ENCODE peak calls at places on chromosomes 6 and 20, in six cellular contexts. Y is IMR-90, Z is GM23248, K is HepG2, I is cardiac muscle cell, H is fibroblast of lung. E is an unnamed sample.

GRCh38 chr20:1166963-1167720 is 17.6 kb downstream of the TMEM74B start:
- DNase-seq in Y (no peak), Z (no peak), K (no peak), I (no peak), H (no peak), E (no peak)

GRCh38 chr6:168165373-168165772 is 86.4 kb upstream of the FRMD1 start:
- DNase-seq in Y (no peak), Z (peak; percentile 76), K (no peak), I (no peak), H (no peak), E (no peak)

GRCh38 chr6:31578461-31579118 is 3.2 kb downstream of the TNF start:
- DNase-seq in Y (no peak), Z (no peak), K (no peak), I (no peak), H (no peak), E (no peak)

GRCh38 chr6:129853996-129854711 is 7.0 kb downstream of the TMEM244 start:
- DNase-seq in Y (peak; percentile 87), Z (peak; percentile 75), K (no peak), I (no peak), H (peak; percentile 84), E (no peak)

GRCh38 chr6:46863791-46864190 is 57.9 kb downstream of the ADGRF5 start:
- DNase-seq in Y (no peak), Z (no peak), K (no peak), I (no peak), H (no peak), E (no peak)

GRCh38 chr20:10376271-10377075 is 57.5 kb downstream of the MKKS start:
- DNase-seq in Y (peak; percentile 75), Z (peak; percentile 68), K (no peak), I (no peak), H (peak; percentile 94), E (no peak)

GRCh38 chr6:105810105-105810921 is 275.8 kb upstream of the PRDM1 start:
- DNase-seq in Y (peak; percentile 91), Z (peak; percentile 93), K (no peak), I (no peak), H (peak; percentile 88), E (no peak)

GRCh38 chr6:25006565-25007001 is 70.8 kb upstream of the RIPOR2 start:
- DNase-seq in Y (no peak), Z (peak; percentile 62), K (no peak), I (no peak), H (peak; percentile 34), E (peak; percentile 30)

GRCh38 chr20:33825340-33826269 is 14.5 kb downstream of the CHMP4B start:
- DNase-seq in Y (no peak), Z (no peak), K (peak; percentile 86), I (no peak), H (no peak), E (no peak)

GRCh38 chr6:14763616-14764015 is 482.3 kb upstream of the JARID2 start:
- DNase-seq in Y (no peak), Z (no peak), K (no peak), I (no peak), H (no peak), E (no peak)

GRCh38 chr6:25178336-25178735 is 100.8 kb upstream of the CARMIL1 start:
- DNase-seq in Y (no peak), Z (no peak), K (no peak), I (peak; percentile 20), H (no peak), E (no peak)

GRCh38 chr20:47224300-47224791 is 132.2 kb downstream of the ZMYND8 start:
- DNase-seq in Y (no peak), Z (no peak), K (no peak), I (no peak), H (no peak), E (no peak)

GRCh38 chr20:47222728-47223127 is 133.8 kb downstream of the ZMYND8 start:
- DNase-seq in Y (no peak), Z (no peak), K (no peak), I (no peak), H (no peak), E (no peak)

GRCh38 chr20:47220161-47220582 is 136.3 kb downstream of the ZMYND8 start:
- DNase-seq in Y (no peak), Z (peak; percentile 49), K (peak; percentile 61), I (peak; percentile 28), H (no peak), E (peak; percentile 22)

GRCh38 chr20:47223896-47224295 is 132.6 kb downstream of the ZMYND8 start:
- DNase-seq in Y (no peak), Z (no peak), K (no peak), I (no peak), H (no peak), E (no peak)

GRCh38 chr20:47221036-47221625 is 135.4 kb downstream of the ZMYND8 start:
- DNase-seq in Y (no peak), Z (no peak), K (no peak), I (no peak), H (no peak), E (no peak)
- H3K36me3 ChIP-seq in Y (peaks cover 39% of the 10 kb centered on the region), Z (peaks cover 13% of the 10 kb centered on the region), K (peaks cover 84% of the 10 kb centered on the region), I (peaks cover 59% of the 10 kb centered on the region), H (peaks cover 10% of the 10 kb centered on the region), E (peaks cover 55% of the 10 kb centered on the region)

DNA sequence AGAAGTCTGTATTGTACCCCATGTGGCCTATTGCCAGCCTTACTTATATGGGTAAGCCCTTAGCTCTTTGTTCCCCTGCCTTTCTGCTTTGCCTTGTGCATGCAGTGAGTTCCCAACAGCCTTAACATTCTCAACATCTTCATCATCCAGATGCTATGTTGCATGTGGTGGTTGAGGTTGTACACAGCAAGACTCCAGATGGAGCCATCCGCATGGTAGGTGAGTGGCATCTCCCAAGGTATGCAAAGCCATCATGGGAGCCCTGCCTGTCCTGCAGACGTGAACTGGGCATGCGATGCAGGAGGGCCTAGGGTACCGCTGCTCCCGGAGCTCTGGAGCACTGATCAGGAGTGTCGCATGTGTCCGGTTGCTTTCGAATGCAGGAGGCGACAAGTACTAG is 16.1 kb downstream of the CEP43 start:
- DNase-seq in Y (no peak), Z (no peak), K (no peak), I (no peak), H (no peak), E (no peak)
- H3K36me3 ChIP-seq in Y (peaks cover 9% of the 10 kb centered on the region), Z (peaks cover 29% of the 10 kb centered on the region), K (peaks cover 77% of the 10 kb centered on the region), I (peaks cover 13% of the 10 kb centered on the region), H (peaks cover 4% of the 10 kb centered on the region), E (peaks cover 13% of the 10 kb centered on the region)

GRCh38 chr6:150881911-150882481 is 16.5 kb downstream of the MTHFD1L start:
- DNase-seq in Y (peak; percentile 100), Z (peak; percentile 96), K (peak; percentile 97), I (peak; percentile 89), H (peak; percentile 99), E (no peak)

GRCh38 chr6:150887978-150888563 is 22.6 kb downstream of the MTHFD1L start:
- DNase-seq in Y (no peak), Z (no peak), K (no peak), I (no peak), H (no peak), E (no peak)

GRCh38 chr6:150890346-150890745 is 24.8 kb downstream of the MTHFD1L start:
- DNase-seq in Y (no peak), Z (no peak), K (no peak), I (no peak), H (no peak), E (no peak)

GRCh38 chr6:150883521-150883920 is 18.0 kb downstream of the MTHFD1L start:
- DNase-seq in Y (peak; percentile 49), Z (peak; percentile 49), K (no peak), I (no peak), H (no peak), E (no peak)

GRCh38 chr6:150886155-150886554 is 20.7 kb downstream of the MTHFD1L start:
- DNase-seq in Y (no peak), Z (no peak), K (no peak), I (no peak), H (no peak), E (no peak)
- H3K36me3 ChIP-seq in Y (peaks cover 53% of the 10 kb centered on the region), Z (peaks cover 83% of the 10 kb centered on the region), K (peaks cover 70% of the 10 kb centered on the region), I (peaks cover 14% of the 10 kb centered on the region), H (peaks cover 5% of the 10 kb centered on the region), E (no peaks in the 10 kb centered on the region)

GRCh38 chr20:4869290-4870193 is 131.8 kb downstream of the SLC23A2 start:
- DNase-seq in Y (peak; percentile 86), Z (no peak), K (no peak), I (no peak), H (peak; percentile 13), E (peak; percentile 72)
- H3K36me3 ChIP-seq in Y (peaks cover 36% of the 10 kb centered on the region), Z (no peaks in the 10 kb centered on the region), K (peaks cover 83% of the 10 kb centered on the region), I (no peaks in the 10 kb centered on the region), H (no peaks in the 10 kb centered on the region), E (peaks cover 20% of the 10 kb centered on the region)

GRCh38 chr6:79432726-79433125 is 104.5 kb downstream of the LCA5 start:
- DNase-seq in Y (no peak), Z (no peak), K (no peak), I (no peak), H (peak; percentile 10), E (no peak)
- H3K36me3 ChIP-seq in Y (no peaks in the 10 kb centered on the region), Z (no peaks in the 10 kb centered on the region), K (no peaks in the 10 kb centered on the region), I (no peaks in the 10 kb centered on the region), H (no peaks in the 10 kb centered on the region), E (no peaks in the 10 kb centered on the region)

GRCh38 chr20:62666736-62667529 is 24.6 kb downstream of the SLCO4A1 start:
- DNase-seq in Y (peak; percentile 20), Z (no peak), K (peak; percentile 100), I (no peak), H (no peak), E (no peak)

GRCh38 chr20:62665153-62665754 is 23.0 kb downstream of the SLCO4A1 start:
- DNase-seq in Y (no peak), Z (no peak), K (no peak), I (no peak), H (no peak), E (no peak)

GRCh38 chr20:62664316-62664971 is 22.1 kb downstream of the SLCO4A1 start:
- DNase-seq in Y (no peak), Z (no peak), K (no peak), I (no peak), H (no peak), E (no peak)

GRCh38 chr20:62667530-62668440 is 25.5 kb downstream of the SLCO4A1 start:
- DNase-seq in Y (no peak), Z (no peak), K (peak; percentile 39), I (no peak), H (no peak), E (peak; percentile 20)

GRCh38 chr20:62665826-62666735 is 23.8 kb downstream of the SLCO4A1 start:
- DNase-seq in Y (no peak), Z (no peak), K (no peak), I (no peak), H (no peak), E (no peak)
- H3K36me3 ChIP-seq in Y (no peaks in the 10 kb centered on the region), Z (no peaks in the 10 kb centered on the region), K (peaks cover 24% of the 10 kb centered on the region), I (no peaks in the 10 kb centered on the region), H (no peaks in the 10 kb centered on the region), E (no peaks in the 10 kb centered on the region)

DNA sequence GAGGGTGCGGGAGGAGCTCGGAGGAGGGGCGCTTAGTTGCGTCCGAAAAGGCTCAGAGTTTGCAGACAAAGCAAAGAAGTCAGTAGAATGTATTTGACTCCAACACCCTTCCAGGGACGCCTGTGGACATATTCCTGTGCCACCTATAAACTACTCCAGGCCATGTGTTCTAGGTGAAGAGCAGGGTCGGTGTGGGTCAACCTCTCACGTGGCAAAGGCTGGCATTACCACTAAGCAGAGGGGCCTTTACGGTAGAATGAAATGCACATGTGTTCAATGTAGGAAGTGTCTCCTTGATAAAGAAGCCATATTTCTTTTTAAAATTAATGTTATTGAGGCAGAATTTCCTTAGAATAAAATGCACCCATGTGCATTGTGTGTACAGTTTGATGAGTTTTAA is 15.4 kb downstream of the SIRT5 start:
- DNase-seq in Y (no peak), Z (no peak), K (no peak), I (no peak), H (no peak), E (no peak)
- H3K36me3 ChIP-seq in Y (peaks cover 14% of the 10 kb centered on the region), Z (peaks cover 6% of the 10 kb centered on the region), K (peaks cover 39% of the 10 kb centered on the region), I (peaks cover 29% of the 10 kb centered on the region), H (peaks cover 2% of the 10 kb centered on the region), E (peaks cover 17% of the 10 kb centered on the region)